ENCODE peak calls at places on chromosomes 7 and 10, in nine cellular contexts. One of them, this sample, is unnamed.

GRCh38 chr7:135390829-135391228 is 119.1 kb downstream of the CNOT4 start:
- DNase-seq in PC-3: no peak
- DNase-seq in suprapubic skin: no peak
- DNase-seq in CD8-positive, alpha-beta T cell: no peak
- DNase-seq in right lobe of liver: no peak
- DNase-seq in CD8-positive, alpha-beta memory T cell: no peak
- DNase-seq in heart left ventricle: no peak
- DNase-seq in cardiac muscle cell: no peak
- DNase-seq in colonic mucosa: no peak
- DNase-seq in this sample: no peak

GRCh38 chr7:91019686-91020385 is 244.4 kb upstream of the FZD1 start:
- DNase-seq in PC-3: no peak
- DNase-seq in suprapubic skin: no peak
- DNase-seq in CD8-positive, alpha-beta T cell: no peak
- DNase-seq in right lobe of liver: no peak
- DNase-seq in CD8-positive, alpha-beta memory T cell: no peak
- DNase-seq in heart left ventricle: no peak
- DNase-seq in cardiac muscle cell: no peak
- DNase-seq in colonic mucosa: no peak
- DNase-seq in this sample: peak; percentile 44

GRCh38 chr7:50331564-50332208 is 27.2 kb downstream of the IKZF1 start:
- DNase-seq in PC-3: no peak
- DNase-seq in suprapubic skin: no peak
- DNase-seq in CD8-positive, alpha-beta T cell: no peak
- DNase-seq in right lobe of liver: no peak
- DNase-seq in CD8-positive, alpha-beta memory T cell: no peak
- DNase-seq in heart left ventricle: no peak
- DNase-seq in cardiac muscle cell: no peak
- DNase-seq in colonic mucosa: no peak
- DNase-seq in this sample: no peak

GRCh38 chr10:1324914-1325313 is 268.7 kb downstream of the WDR37 start:
- DNase-seq in PC-3: no peak
- DNase-seq in suprapubic skin: no peak
- DNase-seq in CD8-positive, alpha-beta T cell: no peak
- DNase-seq in right lobe of liver: no peak
- DNase-seq in CD8-positive, alpha-beta memory T cell: no peak
- DNase-seq in heart left ventricle: no peak
- DNase-seq in cardiac muscle cell: no peak
- DNase-seq in colonic mucosa: no peak
- DNase-seq in this sample: no peak

GRCh38 chr7:74657692-74658170 is at the start of gene GTF2I:
- DNase-seq in PC-3: no peak
- DNase-seq in suprapubic skin: no peak
- DNase-seq in CD8-positive, alpha-beta T cell: no peak
- DNase-seq in right lobe of liver: no peak
- DNase-seq in CD8-positive, alpha-beta memory T cell: peak; percentile 21
- DNase-seq in heart left ventricle: no peak
- DNase-seq in cardiac muscle cell: peak; percentile 71
- DNase-seq in colonic mucosa: peak; percentile 45
- DNase-seq in this sample: no peak

GRCh38 chr7:98211676-98212531 is 665 bp downstream of the BHLHA15 start:
- DNase-seq in PC-3: no peak
- DNase-seq in suprapubic skin: peak; percentile 78
- DNase-seq in CD8-positive, alpha-beta T cell: no peak
- DNase-seq in right lobe of liver: peak; percentile 59
- DNase-seq in CD8-positive, alpha-beta memory T cell: no peak
- DNase-seq in heart left ventricle: no peak
- DNase-seq in cardiac muscle cell: no peak
- DNase-seq in colonic mucosa: no peak
- DNase-seq in this sample: no peak

GRCh38 chr7:27213904-27214586 is 14.2 kb upstream of the HOXA13 start:
- DNase-seq in PC-3: no peak
- DNase-seq in suprapubic skin: no peak
- DNase-seq in CD8-positive, alpha-beta T cell: no peak
- DNase-seq in right lobe of liver: no peak
- DNase-seq in CD8-positive, alpha-beta memory T cell: no peak
- DNase-seq in heart left ventricle: no peak
- DNase-seq in cardiac muscle cell: no peak
- DNase-seq in colonic mucosa: no peak
- DNase-seq in this sample: no peak

GRCh38 chr7:48636391-48637015 is 287.8 kb upstream of the CDC14C start:
- DNase-seq in PC-3: peak; percentile 33
- DNase-seq in suprapubic skin: no peak
- DNase-seq in CD8-positive, alpha-beta T cell: no peak
- DNase-seq in right lobe of liver: no peak
- DNase-seq in CD8-positive, alpha-beta memory T cell: no peak
- DNase-seq in heart left ventricle: peak; percentile 76
- DNase-seq in cardiac muscle cell: peak; percentile 38
- DNase-seq in colonic mucosa: no peak
- DNase-seq in this sample: peak; percentile 10

GRCh38 chr7:82156938-82157337 is 286.6 kb downstream of the CACNA2D1 start:
- DNase-seq in PC-3: no peak
- DNase-seq in suprapubic skin: no peak
- DNase-seq in CD8-positive, alpha-beta T cell: no peak
- DNase-seq in right lobe of liver: no peak
- DNase-seq in CD8-positive, alpha-beta memory T cell: no peak
- DNase-seq in heart left ventricle: no peak
- DNase-seq in cardiac muscle cell: no peak
- DNase-seq in colonic mucosa: no peak
- DNase-seq in this sample: no peak

GRCh38 chr10:21292763-21293517 is 232.5 kb downstream of the SKIDA1 start:
- DNase-seq in PC-3: peak; percentile 92
- DNase-seq in suprapubic skin: peak; percentile 84
- DNase-seq in CD8-positive, alpha-beta T cell: no peak
- DNase-seq in right lobe of liver: no peak
- DNase-seq in CD8-positive, alpha-beta memory T cell: no peak
- DNase-seq in heart left ventricle: peak; percentile 72
- DNase-seq in cardiac muscle cell: peak; percentile 72
- DNase-seq in colonic mucosa: peak; percentile 34
- DNase-seq in this sample: peak; percentile 85

GRCh38 chr10:87750001-87750651 is 67.9 kb downstream of the ATAD1 start:
- DNase-seq in PC-3: no peak
- DNase-seq in suprapubic skin: no peak
- DNase-seq in CD8-positive, alpha-beta T cell: no peak
- DNase-seq in right lobe of liver: no peak
- DNase-seq in CD8-positive, alpha-beta memory T cell: no peak
- DNase-seq in heart left ventricle: no peak
- DNase-seq in cardiac muscle cell: no peak
- DNase-seq in colonic mucosa: no peak
- DNase-seq in this sample: no peak

GRCh38 chr7:2633538-2634264 is 1.9 kb downstream of the TTYH3 start:
- DNase-seq in PC-3: peak; percentile 61
- DNase-seq in suprapubic skin: no peak
- DNase-seq in CD8-positive, alpha-beta T cell: no peak
- DNase-seq in right lobe of liver: no peak
- DNase-seq in CD8-positive, alpha-beta memory T cell: no peak
- DNase-seq in heart left ventricle: peak; percentile 63
- DNase-seq in cardiac muscle cell: no peak
- DNase-seq in colonic mucosa: no peak
- DNase-seq in this sample: peak; percentile 64

GRCh38 chr10:61464461-61465215 is 11.5 kb upstream of the TMEM26 start:
- DNase-seq in PC-3: peak; percentile 94
- DNase-seq in suprapubic skin: no peak
- DNase-seq in CD8-positive, alpha-beta T cell: no peak
- DNase-seq in right lobe of liver: no peak
- DNase-seq in CD8-positive, alpha-beta memory T cell: no peak
- DNase-seq in heart left ventricle: no peak
- DNase-seq in cardiac muscle cell: no peak
- DNase-seq in colonic mucosa: no peak
- DNase-seq in this sample: no peak

GRCh38 chr7:28961972-28962371 is 3.8 kb upstream of the TRIL start:
- DNase-seq in PC-3: no peak
- DNase-seq in suprapubic skin: no peak
- DNase-seq in CD8-positive, alpha-beta T cell: no peak
- DNase-seq in right lobe of liver: no peak
- DNase-seq in CD8-positive, alpha-beta memory T cell: no peak
- DNase-seq in heart left ventricle: no peak
- DNase-seq in cardiac muscle cell: no peak
- DNase-seq in colonic mucosa: no peak
- DNase-seq in this sample: peak; percentile 59

GRCh38 chr10:101244321-101245050 is 15.2 kb upstream of the LBX1 start:
- DNase-seq in PC-3: peak; percentile 26
- DNase-seq in suprapubic skin: no peak
- DNase-seq in CD8-positive, alpha-beta T cell: no peak
- DNase-seq in right lobe of liver: no peak
- DNase-seq in CD8-positive, alpha-beta memory T cell: no peak
- DNase-seq in heart left ventricle: no peak
- DNase-seq in cardiac muscle cell: no peak
- DNase-seq in colonic mucosa: no peak
- DNase-seq in this sample: no peak

GRCh38 chr7:151818674-151819519 is 58.0 kb downstream of the PRKAG2 start:
- DNase-seq in PC-3: peak; percentile 91
- DNase-seq in suprapubic skin: no peak
- DNase-seq in CD8-positive, alpha-beta T cell: no peak
- DNase-seq in right lobe of liver: peak; percentile 59
- DNase-seq in CD8-positive, alpha-beta memory T cell: no peak
- DNase-seq in heart left ventricle: peak; percentile 22
- DNase-seq in cardiac muscle cell: no peak
- DNase-seq in colonic mucosa: peak; percentile 41
- DNase-seq in this sample: peak; percentile 24
- H3K4me1 ChIP-seq in PC-3: peaks cover 18% of the 10 kb centered on the region
- H3K4me1 ChIP-seq in suprapubic skin: peaks cover 22% of the 10 kb centered on the region
- H3K4me1 ChIP-seq in CD8-positive, alpha-beta T cell: no peaks in the 10 kb centered on the region
- H3K4me1 ChIP-seq in right lobe of liver: no peaks in the 10 kb centered on the region
- H3K4me1 ChIP-seq in CD8-positive, alpha-beta memory T cell: no peaks in the 10 kb centered on the region
- H3K4me1 ChIP-seq in heart left ventricle: peaks cover 4% of the 10 kb centered on the region
- H3K4me1 ChIP-seq in cardiac muscle cell: peaks cover 6% of the 10 kb centered on the region
- H3K4me1 ChIP-seq in colonic mucosa: peaks cover 10% of the 10 kb centered on the region
- H3K4me1 ChIP-seq in this sample: no peaks in the 10 kb centered on the region

DNA sequence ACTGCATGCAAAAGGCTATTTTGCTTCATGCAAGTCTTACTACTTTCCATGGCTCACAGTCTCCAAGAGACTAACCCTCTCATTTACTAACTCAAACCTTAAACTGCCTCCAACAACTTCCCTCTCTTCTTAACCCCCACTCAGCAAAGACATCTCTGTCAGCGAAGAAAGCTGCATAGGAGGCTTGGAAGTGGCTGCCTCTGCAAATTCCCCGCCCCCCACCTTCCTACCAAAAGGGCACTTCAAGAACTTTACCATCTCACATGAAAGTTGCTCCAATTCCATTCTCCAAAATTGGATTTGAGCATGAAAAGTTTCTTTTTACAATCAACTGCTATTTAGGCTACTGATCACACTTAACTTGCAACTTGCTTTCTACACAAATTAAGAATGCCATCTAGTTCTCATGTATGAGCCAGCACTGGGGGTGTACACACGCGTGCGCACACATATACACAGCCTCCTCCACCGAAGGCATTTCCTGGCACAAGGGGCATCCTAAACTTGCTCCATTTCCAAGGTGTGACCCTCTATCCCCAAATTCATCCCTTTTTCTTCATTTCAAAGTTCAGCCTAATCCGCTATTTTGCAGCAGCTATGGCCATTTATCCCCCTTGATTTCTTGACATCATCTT is 1.8 kb downstream of the CCDC6 start:
- DNase-seq in PC-3: peak; percentile 20
- DNase-seq in suprapubic skin: no peak
- DNase-seq in CD8-positive, alpha-beta T cell: no peak
- DNase-seq in right lobe of liver: no peak
- DNase-seq in CD8-positive, alpha-beta memory T cell: no peak
- DNase-seq in heart left ventricle: no peak
- DNase-seq in cardiac muscle cell: peak; percentile 36
- DNase-seq in colonic mucosa: no peak
- DNase-seq in this sample: peak; percentile 39
- H3K4me1 ChIP-seq in PC-3: peaks cover 52% of the 10 kb centered on the region
- H3K4me1 ChIP-seq in suprapubic skin: peaks cover 78% of the 10 kb centered on the region
- H3K4me1 ChIP-seq in CD8-positive, alpha-beta T cell: peaks cover 60% of the 10 kb centered on the region
- H3K4me1 ChIP-seq in right lobe of liver: no peaks in the 10 kb centered on the region
- H3K4me1 ChIP-seq in CD8-positive, alpha-beta memory T cell: peaks cover 43% of the 10 kb centered on the region
- H3K4me1 ChIP-seq in heart left ventricle: peaks cover 52% of the 10 kb centered on the region
- H3K4me1 ChIP-seq in cardiac muscle cell: peaks cover 28% of the 10 kb centered on the region
- H3K4me1 ChIP-seq in colonic mucosa: peaks cover 16% of the 10 kb centered on the region
- H3K4me1 ChIP-seq in this sample: peaks cover 27% of the 10 kb centered on the region

DNA sequence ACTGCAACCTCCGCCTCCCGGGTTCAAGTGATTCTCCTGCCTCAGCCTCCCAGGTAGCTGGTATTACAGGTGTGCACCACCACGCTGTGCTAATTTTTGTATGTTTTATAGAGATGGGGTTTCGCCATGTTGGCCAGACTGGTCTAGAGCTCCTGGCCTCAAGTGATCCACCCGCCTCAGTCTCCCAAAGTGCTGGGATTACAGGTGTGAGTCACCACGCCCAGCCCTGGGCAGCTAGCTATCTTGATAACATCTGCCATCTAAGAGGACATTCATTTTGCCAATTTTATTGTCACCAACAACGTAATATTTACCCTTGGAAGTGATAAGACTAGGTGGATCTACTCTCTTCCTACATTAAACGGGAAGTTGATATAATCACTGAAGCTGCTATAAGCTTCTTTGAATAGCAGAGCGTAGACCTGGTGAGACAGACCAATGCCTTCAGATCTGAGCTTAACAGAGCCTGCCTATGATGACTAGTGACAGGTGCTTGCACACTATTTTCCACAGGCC is 39.7 kb upstream of the SLC35B4 start:
- DNase-seq in PC-3: no peak
- DNase-seq in suprapubic skin: no peak
- DNase-seq in CD8-positive, alpha-beta T cell: no peak
- DNase-seq in right lobe of liver: no peak
- DNase-seq in CD8-positive, alpha-beta memory T cell: no peak
- DNase-seq in heart left ventricle: no peak
- DNase-seq in cardiac muscle cell: no peak
- DNase-seq in colonic mucosa: peak; percentile 59
- DNase-seq in this sample: no peak
- H3K4me1 ChIP-seq in PC-3: no peaks in the 10 kb centered on the region
- H3K4me1 ChIP-seq in suprapubic skin: no peaks in the 10 kb centered on the region
- H3K4me1 ChIP-seq in CD8-positive, alpha-beta T cell: no peaks in the 10 kb centered on the region
- H3K4me1 ChIP-seq in right lobe of liver: no peaks in the 10 kb centered on the region
- H3K4me1 ChIP-seq in CD8-positive, alpha-beta memory T cell: no peaks in the 10 kb centered on the region
- H3K4me1 ChIP-seq in heart left ventricle: no peaks in the 10 kb centered on the region
- H3K4me1 ChIP-seq in cardiac muscle cell: no peaks in the 10 kb centered on the region
- H3K4me1 ChIP-seq in colonic mucosa: no peaks in the 10 kb centered on the region
- H3K4me1 ChIP-seq in this sample: no peaks in the 10 kb centered on the region

GRCh38 chr10:29807407-29807806 is 172.6 kb upstream of the SVIL start:
- DNase-seq in PC-3: peak; percentile 65
- DNase-seq in suprapubic skin: no peak
- DNase-seq in CD8-positive, alpha-beta T cell: no peak
- DNase-seq in right lobe of liver: no peak
- DNase-seq in CD8-positive, alpha-beta memory T cell: no peak
- DNase-seq in heart left ventricle: no peak
- DNase-seq in cardiac muscle cell: no peak
- DNase-seq in colonic mucosa: no peak
- DNase-seq in this sample: no peak

GRCh38 chr10:29804025-29804852 is 169.5 kb upstream of the SVIL start:
- DNase-seq in PC-3: peak; percentile 97
- DNase-seq in suprapubic skin: peak; percentile 28
- DNase-seq in CD8-positive, alpha-beta T cell: no peak
- DNase-seq in right lobe of liver: no peak
- DNase-seq in CD8-positive, alpha-beta memory T cell: no peak
- DNase-seq in heart left ventricle: peak; percentile 57
- DNase-seq in cardiac muscle cell: no peak
- DNase-seq in colonic mucosa: peak; percentile 75
- DNase-seq in this sample: peak; percentile 77

GRCh38 chr10:29805134-29805691 is 170.4 kb upstream of the SVIL start:
- DNase-seq in PC-3: no peak
- DNase-seq in suprapubic skin: peak; percentile 21
- DNase-seq in CD8-positive, alpha-beta T cell: no peak
- DNase-seq in right lobe of liver: no peak
- DNase-seq in CD8-positive, alpha-beta memory T cell: no peak
- DNase-seq in heart left ventricle: no peak
- DNase-seq in cardiac muscle cell: no peak
- DNase-seq in colonic mucosa: no peak
- DNase-seq in this sample: no peak

GRCh38 chr10:29810816-29811215 is 176.0 kb upstream of the SVIL start:
- DNase-seq in PC-3: no peak
- DNase-seq in suprapubic skin: no peak
- DNase-seq in CD8-positive, alpha-beta T cell: no peak
- DNase-seq in right lobe of liver: no peak
- DNase-seq in CD8-positive, alpha-beta memory T cell: no peak
- DNase-seq in heart left ventricle: no peak
- DNase-seq in cardiac muscle cell: no peak
- DNase-seq in colonic mucosa: no peak
- DNase-seq in this sample: no peak

GRCh38 chr10:29806350-29806788 is 171.6 kb upstream of the SVIL start:
- DNase-seq in PC-3: peak; percentile 45
- DNase-seq in suprapubic skin: no peak
- DNase-seq in CD8-positive, alpha-beta T cell: no peak
- DNase-seq in right lobe of liver: no peak
- DNase-seq in CD8-positive, alpha-beta memory T cell: no peak
- DNase-seq in heart left ventricle: no peak
- DNase-seq in cardiac muscle cell: no peak
- DNase-seq in colonic mucosa: no peak
- DNase-seq in this sample: no peak
- H3K4me1 ChIP-seq in PC-3: peaks cover 59% of the 10 kb centered on the region
- H3K4me1 ChIP-seq in suprapubic skin: peaks cover 36% of the 10 kb centered on the region
- H3K4me1 ChIP-seq in CD8-positive, alpha-beta T cell: no peaks in the 10 kb centered on the region
- H3K4me1 ChIP-seq in right lobe of liver: no peaks in the 10 kb centered on the region
- H3K4me1 ChIP-seq in CD8-positive, alpha-beta memory T cell: no peaks in the 10 kb centered on the region
- H3K4me1 ChIP-seq in heart left ventricle: peaks cover 30% of the 10 kb centered on the region
- H3K4me1 ChIP-seq in cardiac muscle cell: no peaks in the 10 kb centered on the region
- H3K4me1 ChIP-seq in colonic mucosa: peaks cover 6% of the 10 kb centered on the region
- H3K4me1 ChIP-seq in this sample: peaks cover 22% of the 10 kb centered on the region